ENCODE peak calls at places on chromosomes 12 and 14, in eight cellular contexts. G is T-helper 22 cell; F is NCI-H774; T is GM03348; N is Right ventricle myocardium superior; V is GM13976; H is EH; K is activated CD8-positive, alpha-beta memory T cell treated with anti-CD3 and anti-CD28 coated beads for 1 hour. Z is an unnamed sample.

GRCh38 chr12:95096852-95097251 is 23.4 kb upstream of the NR2C1 start:
- DNase-seq in T (peak), V (no peak), H (peak), F (no peak), G (no peak), N (no peak), K (no peak), Z (no peak)

GRCh38 chr12:24109381-24110039 is 160.0 kb upstream of the SOX5 start:
- DNase-seq in K (no peak), F (peak), N (no peak), H (peak), G (no peak), V (peak), T (peak), Z (peak)

GRCh38 chr12:126936181-126936851 is 1330.7 kb upstream of the TMEM132C start:
- DNase-seq in G (no peak), T (peak), H (peak), N (peak), F (no peak), K (no peak), V (no peak), Z (no peak)

GRCh38 chr14:96508900-96509299 is 6.7 kb downstream of the PAPOLA start:
- DNase-seq in T (no peak), V (no peak), F (no peak), K (no peak), N (no peak), H (peak), G (no peak), Z (no peak)

GRCh38 chr14:61253064-61253753 is 27.9 kb downstream of the TMEM30B start:
- DNase-seq in H (no peak), N (no peak), G (no peak), F (no peak), V (no peak), T (no peak), K (no peak), Z (no peak)

GRCh38 chr14:101371691-101372493 is 189.4 kb upstream of the DIO3 start:
- DNase-seq in V (no peak), K (no peak), N (no peak), H (no peak), G (no peak), F (no peak), T (no peak), Z (no peak)

GRCh38 chr12:88816201-88816600 is 235.9 kb upstream of the KITLG start:
- DNase-seq in N (no peak), V (no peak), G (no peak), F (no peak), H (peak), K (no peak), T (no peak), Z (no peak)

GRCh38 chr12:131929530-131930456 is 717 bp downstream of the PUS1 start:
- DNase-seq in K (no peak), F (no peak), T (peak), N (no peak), H (peak), G (peak), V (peak), Z (peak)

GRCh38 chr12:131132118-131132892 is 178.6 kb downstream of the ADGRD1 start:
- DNase-seq in N (peak), F (peak), H (peak), V (peak), G (peak), T (peak), K (peak), Z (peak)

Z was measured in GM13977.